ENCODE peak calls at places on chromosomes 7 and 10, in four cellular contexts. V is GM12878, T is HepG2, U is K562. Y is an unnamed sample.

GRCh38 chr10:114271014-114271778 is 32.1 kb downstream of the VWA2 start:
- DNase-seq in T (no peak), U (no peak), V (no peak), Y (no peak)

GRCh38 chr10:106360870-106361269 is 803.6 kb downstream of the SORCS1 start:
- DNase-seq in U (no peak), T (no peak), V (no peak), Y (no peak)

GRCh38 chr7:1234049-1234691 is 1.5 kb downstream of the UNCX start:
- DNase-seq in T (no peak), U (no peak), V (no peak), Y (no peak)

GRCh38 chr10:125687507-125688185 is 4.7 kb upstream of the TEX36 start:
- DNase-seq in V (no peak), U (no peak), T (no peak), Y (no peak)

GRCh38 chr10:81882011-81882410 is 7.0 kb downstream of the NRG3 start:
- DNase-seq in U (no peak), V (no peak), T (no peak), Y (no peak)

GRCh38 chr7:139820089-139820488 is 9.0 kb upstream of the TBXAS1 start:
- DNase-seq in U (no peak), V (no peak), T (no peak), Y (no peak)

GRCh38 chr7:140214075-140214684 is 37.4 kb upstream of the KDM7A start:
- DNase-seq in V (peak), T (peak), U (no peak), Y (no peak)

GRCh38 chr7:139797607-139798006 is 19.8 kb upstream of the HIPK2 start:
- DNase-seq in V (no peak), T (no peak), U (no peak), Y (no peak)

GRCh38 chr10:60717852-60718251 is 60.4 kb upstream of the CDK1 start:
- DNase-seq in U (no peak), V (no peak), T (no peak), Y (no peak)

GRCh38 chr7:149084407-149084806 is 6.1 kb downstream of the ZNF786 start:
- DNase-seq in U (no peak), T (no peak), V (no peak), Y (no peak)

GRCh38 chr7:2886900-2887299 is 42.8 kb upstream of the GNA12 start:
- DNase-seq in T (peak), U (peak), V (no peak), Y (peak)

GRCh38 chr10:48890904-48891839 is 48.5 kb downstream of the LRRC18 start:
- DNase-seq in T (no peak), V (no peak), U (no peak), Y (no peak)

GRCh38 chr7:41886257-41886905 is 183.5 kb upstream of the INHBA start:
- DNase-seq in T (no peak), U (no peak), V (no peak), Y (no peak)

GRCh38 chr10:29869593-29869992 is 189.8 kb downstream of the JCAD start:
- DNase-seq in V (no peak), U (no peak), T (no peak), Y (no peak)

GRCh38 chr10:26944261-26944882 is 83.6 kb upstream of the ABI1 start:
- DNase-seq in T (no peak), V (no peak), U (no peak), Y (no peak)

GRCh38 chr7:118152149-118152548 is 31.8 kb upstream of the LSM8 start:
- DNase-seq in T (no peak), U (no peak), V (no peak), Y (no peak)

GRCh38 chr7:78066599-78066998 is 268.0 kb downstream of the PHTF2 start:
- DNase-seq in U (no peak), T (no peak), V (no peak), Y (no peak)

GRCh38 chr7:69388462-69389137 is 209.7 kb upstream of the AUTS2 start:
- DNase-seq in T (no peak), U (no peak), V (no peak), Y (no peak)

GRCh38 chr10:219731-220472 is 84.6 kb downstream of the ZMYND11 start:
- DNase-seq in T (no peak), V (no peak), U (no peak), Y (no peak)

GRCh38 chr7:55127135-55127551 is 108.3 kb downstream of the EGFR start:
- DNase-seq in V (no peak), U (no peak), T (no peak), Y (no peak)

GRCh38 chr10:49601857-49602256 is 8.3 kb upstream of the SLC18A3 start:
- DNase-seq in V (no peak), U (no peak), T (no peak), Y (no peak)

GRCh38 chr10:32409741-32410140 is 36.2 kb upstream of the CCDC7 start:
- DNase-seq in U (no peak), V (no peak), T (no peak), Y (no peak)

GRCh38 chr7:602341-603141 is 82.9 kb upstream of the PDGFA start:
- DNase-seq in T (peak), V (no peak), U (peak), Y (no peak)

GRCh38 chr10:129954916-129955315 is 9.2 kb downstream of the EBF3 start:
- DNase-seq in U (no peak), T (no peak), V (no peak), Y (no peak)

GRCh38 chr7:79454325-79454960 is 976 bp upstream of the MAGI2 start:
- DNase-seq in U (no peak), V (no peak), T (no peak), Y (no peak)

GRCh38 chr7:129824291-129825004 is 128.3 kb downstream of the UBE2H start:
- DNase-seq in T (no peak), V (no peak), U (no peak), Y (no peak)

GRCh38 chr10:73251683-73252444 is 580 bp downstream of the MRPS16 start:
- DNase-seq in T (peak), V (no peak), U (peak), Y (no peak)

GRCh38 chr10:3647074-3647473 is 137.9 kb downstream of the KLF6 start:
- DNase-seq in U (no peak), T (no peak), V (peak), Y (no peak)

GRCh38 chr10:56319386-56319785 is 41.7 kb downstream of the ZWINT start:
- DNase-seq in U (no peak), V (peak), T (no peak), Y (no peak)

GRCh38 chr7:130844811-130845580 is 111.0 kb upstream of the KLF14 start:
- DNase-seq in V (no peak), T (no peak), U (no peak), Y (peak)

GRCh38 chr7:44767134-44767911 is 18.7 kb downstream of the ZMIZ2 start:
- DNase-seq in U (no peak), T (no peak), V (no peak), Y (no peak)

GRCh38 chr10:97571622-97572021 is 957 bp upstream of the ANKRD2 start:
- DNase-seq in U (no peak), V (no peak), T (no peak), Y (no peak)

GRCh38 chr10:20017961-20018360 is 201.7 kb downstream of the PLXDC2 start:
- DNase-seq in T (no peak), V (no peak), U (no peak), Y (no peak)
- TF ChIP-seq SP1 in T (no peak), V (no peak), U (no peak), Y (no peak)

DNA sequence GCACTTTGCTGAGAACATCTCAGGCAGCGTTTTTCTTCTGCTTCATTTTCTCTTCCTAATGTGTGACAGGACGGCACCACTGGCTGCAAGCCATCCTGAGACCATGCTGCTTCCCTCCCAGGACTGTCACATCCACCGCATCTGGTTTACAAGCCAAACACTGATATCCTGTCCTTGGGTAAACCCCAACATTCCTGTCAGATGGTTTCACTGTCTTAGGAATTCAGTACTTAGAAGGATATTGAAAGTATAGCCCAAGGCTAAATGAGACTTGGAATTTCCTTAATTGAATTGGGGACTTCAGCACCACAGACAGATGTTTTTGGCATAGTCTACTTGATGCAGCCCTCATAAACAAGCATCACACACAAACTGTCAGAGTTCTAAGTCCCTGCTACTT is 74.2 kb upstream of the PLXNA4 start:
- DNase-seq in V (no peak), T (no peak), U (no peak), Y (no peak)
- TF ChIP-seq CEBPB in V (no peak), T (no peak), U (no peak), Y (no peak)

GRCh38 chr7:117012284-117013174 is 59.2 kb downstream of the ST7 start:
- DNase-seq in V (peak), T (peak), U (peak), Y (peak)
- TF ChIP-seq ATF3 in V (no peak), T (no peak), U (no peak), Y (no peak)

DNA sequence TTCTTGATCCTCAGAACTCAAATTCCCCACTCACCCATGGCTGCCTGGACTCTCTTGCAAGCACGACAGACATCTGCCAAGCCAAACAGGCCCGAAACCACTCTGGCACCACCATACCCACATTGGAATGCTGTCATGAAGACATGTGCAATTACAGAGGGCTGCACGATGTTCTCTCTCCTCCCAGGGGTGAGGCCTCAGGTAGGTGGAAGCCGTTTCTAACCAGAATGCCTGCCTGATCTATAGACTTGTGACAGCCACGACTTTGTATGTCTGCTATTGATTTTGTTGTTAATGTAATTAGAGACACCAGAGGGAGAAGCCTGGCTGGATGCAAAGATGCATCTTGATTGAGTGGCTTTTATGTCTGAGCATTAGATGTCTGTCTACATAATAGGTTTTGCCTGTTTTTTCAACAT is 4.0 kb downstream of the BAMBI start:
- DNase-seq in T (no peak), V (no peak), U (no peak), Y (no peak)
- TF ChIP-seq SP1 in T (no peak), V (no peak), U (no peak), Y (no peak)

GRCh38 chr7:47953822-47954221 is 5.6 kb upstream of the PKD1L1 start:
- DNase-seq in V (no peak), T (no peak), U (no peak), Y (no peak)
- TF ChIP-seq CEBPB in V (no peak), T (no peak), U (no peak), Y (no peak)

GRCh38 chr10:127196955-127197432 is 603 bp upstream of the INSYN2A start:
- DNase-seq in V (no peak), U (no peak), T (no peak), Y (no peak)

GRCh38 chr10:127194598-127194997 is 1.8 kb downstream of the INSYN2A start:
- DNase-seq in V (no peak), T (no peak), U (no peak), Y (no peak)

GRCh38 chr10:127195571-127196226 is 692 bp downstream of the INSYN2A start:
- DNase-seq in V (no peak), U (no peak), T (no peak), Y (no peak)

GRCh38 chr10:127196227-127196954 is at the start of gene INSYN2A:
- DNase-seq in T (no peak), U (no peak), V (no peak), Y (no peak)

GRCh38 chr10:127195041-127195506 is 1.3 kb downstream of the INSYN2A start:
- DNase-seq in T (no peak), V (no peak), U (no peak), Y (no peak)
- TF ChIP-seq ATF3 in T (no peak), V (no peak), U (no peak), Y (no peak)

GRCh38 chr7:101772508-101773306 is 44.7 kb upstream of the CUX1 start:
- DNase-seq in T (no peak), U (no peak), V (no peak), Y (no peak)
- TF ChIP-seq SP1 in T (no peak), U (no peak), V (no peak), Y (no peak)

Y was measured in HCT116.